ENCODE peak calls at places on chromosomes 13 and 19, in eight cellular contexts. One of them, this sample, is unnamed.

GRCh38 chr19:54164369-54165068 is 5.0 kb upstream of the LENG1 start:
- DNase-seq in RPMI7951: peak
- DNase-seq in cardiac fibroblast: peak
- DNase-seq in posterior cingulate gyrus: no peak
- DNase-seq in CD8-positive, alpha-beta T cell: peak
- DNase-seq in pancreas: peak
- DNase-seq in activated CD8-positive, alpha-beta T cell treated with anti-CD3 and anti-CD28 coated beads, Interleukin-2, amount 10 ng/mL, durations not matched to agents 7 days and 5 days: peak
- DNase-seq in COLO829: peak
- DNase-seq in this sample: no peak

GRCh38 chr13:26021516-26021915 is 30.3 kb downstream of the SHISA2 start:
- DNase-seq in RPMI7951: no peak
- DNase-seq in CD8-positive, alpha-beta T cell: no peak
- DNase-seq in cardiac fibroblast: no peak
- DNase-seq in pancreas: no peak
- DNase-seq in COLO829: no peak
- DNase-seq in posterior cingulate gyrus: no peak
- DNase-seq in activated CD8-positive, alpha-beta T cell treated with anti-CD3 and anti-CD28 coated beads, Interleukin-2, amount 10 ng/mL, durations not matched to agents 7 days and 5 days: no peak
- DNase-seq in this sample: no peak

GRCh38 chr13:112812306-112813034 is 122.6 kb downstream of the ATP11A start:
- DNase-seq in CD8-positive, alpha-beta T cell: no peak
- DNase-seq in RPMI7951: no peak
- DNase-seq in activated CD8-positive, alpha-beta T cell treated with anti-CD3 and anti-CD28 coated beads, Interleukin-2, amount 10 ng/mL, durations not matched to agents 7 days and 5 days: no peak
- DNase-seq in COLO829: no peak
- DNase-seq in pancreas: no peak
- DNase-seq in posterior cingulate gyrus: no peak
- DNase-seq in cardiac fibroblast: peak
- DNase-seq in this sample: no peak

GRCh38 chr19:18093439-18094161 is 4.0 kb upstream of the MAST3 start:
- DNase-seq in RPMI7951: peak
- DNase-seq in COLO829: no peak
- DNase-seq in CD8-positive, alpha-beta T cell: no peak
- DNase-seq in cardiac fibroblast: no peak
- DNase-seq in posterior cingulate gyrus: no peak
- DNase-seq in pancreas: peak
- DNase-seq in activated CD8-positive, alpha-beta T cell treated with anti-CD3 and anti-CD28 coated beads, Interleukin-2, amount 10 ng/mL, durations not matched to agents 7 days and 5 days: no peak
- DNase-seq in this sample: no peak

GRCh38 chr13:24233351-24233901 is 72.9 kb downstream of the SPATA13 start:
- DNase-seq in cardiac fibroblast: peak
- DNase-seq in activated CD8-positive, alpha-beta T cell treated with anti-CD3 and anti-CD28 coated beads, Interleukin-2, amount 10 ng/mL, durations not matched to agents 7 days and 5 days: no peak
- DNase-seq in COLO829: peak
- DNase-seq in pancreas: no peak
- DNase-seq in CD8-positive, alpha-beta T cell: no peak
- DNase-seq in RPMI7951: peak
- DNase-seq in posterior cingulate gyrus: no peak
- DNase-seq in this sample: no peak

GRCh38 chr13:37074703-37075102 is 15.2 kb upstream of the SUPT20H start:
- DNase-seq in posterior cingulate gyrus: no peak
- DNase-seq in activated CD8-positive, alpha-beta T cell treated with anti-CD3 and anti-CD28 coated beads, Interleukin-2, amount 10 ng/mL, durations not matched to agents 7 days and 5 days: no peak
- DNase-seq in cardiac fibroblast: peak
- DNase-seq in RPMI7951: peak
- DNase-seq in CD8-positive, alpha-beta T cell: no peak
- DNase-seq in pancreas: no peak
- DNase-seq in COLO829: peak
- DNase-seq in this sample: peak

GRCh38 chr19:33394006-33394722 is 20.7 kb downstream of the CEBPG start:
- DNase-seq in activated CD8-positive, alpha-beta T cell treated with anti-CD3 and anti-CD28 coated beads, Interleukin-2, amount 10 ng/mL, durations not matched to agents 7 days and 5 days: no peak
- DNase-seq in pancreas: peak
- DNase-seq in COLO829: no peak
- DNase-seq in RPMI7951: peak
- DNase-seq in CD8-positive, alpha-beta T cell: no peak
- DNase-seq in cardiac fibroblast: peak
- DNase-seq in posterior cingulate gyrus: no peak
- DNase-seq in this sample: no peak

GRCh38 chr13:68439821-68440220 is 1209.7 kb upstream of the PCDH9 start:
- DNase-seq in COLO829: no peak
- DNase-seq in CD8-positive, alpha-beta T cell: no peak
- DNase-seq in cardiac fibroblast: no peak
- DNase-seq in posterior cingulate gyrus: no peak
- DNase-seq in pancreas: no peak
- DNase-seq in activated CD8-positive, alpha-beta T cell treated with anti-CD3 and anti-CD28 coated beads, Interleukin-2, amount 10 ng/mL, durations not matched to agents 7 days and 5 days: no peak
- DNase-seq in RPMI7951: no peak
- DNase-seq in this sample: no peak

GRCh38 chr13:49625392-49626137 is 2.7 kb upstream of the ARL11 start:
- DNase-seq in activated CD8-positive, alpha-beta T cell treated with anti-CD3 and anti-CD28 coated beads, Interleukin-2, amount 10 ng/mL, durations not matched to agents 7 days and 5 days: no peak
- DNase-seq in pancreas: peak
- DNase-seq in RPMI7951: peak
- DNase-seq in CD8-positive, alpha-beta T cell: no peak
- DNase-seq in cardiac fibroblast: peak
- DNase-seq in COLO829: no peak
- DNase-seq in posterior cingulate gyrus: peak
- DNase-seq in this sample: no peak

GRCh38 chr19:19485161-19485997 is 30.0 kb downstream of the TSSK6 start:
- DNase-seq in CD8-positive, alpha-beta T cell: no peak
- DNase-seq in COLO829: no peak
- DNase-seq in posterior cingulate gyrus: no peak
- DNase-seq in pancreas: peak
- DNase-seq in RPMI7951: no peak
- DNase-seq in activated CD8-positive, alpha-beta T cell treated with anti-CD3 and anti-CD28 coated beads, Interleukin-2, amount 10 ng/mL, durations not matched to agents 7 days and 5 days: no peak
- DNase-seq in cardiac fibroblast: peak
- DNase-seq in this sample: no peak

GRCh38 chr13:31794452-31794851 is 55.1 kb downstream of the RXFP2 start:
- DNase-seq in activated CD8-positive, alpha-beta T cell treated with anti-CD3 and anti-CD28 coated beads, Interleukin-2, amount 10 ng/mL, durations not matched to agents 7 days and 5 days: no peak
- DNase-seq in posterior cingulate gyrus: no peak
- DNase-seq in COLO829: no peak
- DNase-seq in pancreas: no peak
- DNase-seq in RPMI7951: no peak
- DNase-seq in cardiac fibroblast: peak
- DNase-seq in CD8-positive, alpha-beta T cell: no peak
- DNase-seq in this sample: no peak

GRCh38 chr13:85333511-85333910 is 465.7 kb downstream of the SLITRK6 start:
- DNase-seq in cardiac fibroblast: no peak
- DNase-seq in activated CD8-positive, alpha-beta T cell treated with anti-CD3 and anti-CD28 coated beads, Interleukin-2, amount 10 ng/mL, durations not matched to agents 7 days and 5 days: no peak
- DNase-seq in COLO829: no peak
- DNase-seq in RPMI7951: no peak
- DNase-seq in CD8-positive, alpha-beta T cell: no peak
- DNase-seq in posterior cingulate gyrus: no peak
- DNase-seq in pancreas: no peak
- DNase-seq in this sample: no peak

GRCh38 chr19:16899566-16900075 is 10.8 kb downstream of the F2RL3 start:
- DNase-seq in posterior cingulate gyrus: no peak
- DNase-seq in CD8-positive, alpha-beta T cell: no peak
- DNase-seq in cardiac fibroblast: peak
- DNase-seq in activated CD8-positive, alpha-beta T cell treated with anti-CD3 and anti-CD28 coated beads, Interleukin-2, amount 10 ng/mL, durations not matched to agents 7 days and 5 days: peak
- DNase-seq in RPMI7951: peak
- DNase-seq in COLO829: peak
- DNase-seq in pancreas: no peak
- DNase-seq in this sample: peak

GRCh38 chr13:26551255-26551654 is 6.2 kb upstream of the WASF3 start:
- DNase-seq in posterior cingulate gyrus: no peak
- DNase-seq in COLO829: no peak
- DNase-seq in pancreas: no peak
- DNase-seq in RPMI7951: no peak
- DNase-seq in activated CD8-positive, alpha-beta T cell treated with anti-CD3 and anti-CD28 coated beads, Interleukin-2, amount 10 ng/mL, durations not matched to agents 7 days and 5 days: no peak
- DNase-seq in cardiac fibroblast: no peak
- DNase-seq in CD8-positive, alpha-beta T cell: no peak
- DNase-seq in this sample: no peak

GRCh38 chr13:108594153-108594552 is 35.3 kb upstream of the MYO16 start:
- DNase-seq in RPMI7951: no peak
- DNase-seq in COLO829: no peak
- DNase-seq in posterior cingulate gyrus: no peak
- DNase-seq in pancreas: no peak
- DNase-seq in cardiac fibroblast: no peak
- DNase-seq in activated CD8-positive, alpha-beta T cell treated with anti-CD3 and anti-CD28 coated beads, Interleukin-2, amount 10 ng/mL, durations not matched to agents 7 days and 5 days: no peak
- DNase-seq in CD8-positive, alpha-beta T cell: no peak
- DNase-seq in this sample: no peak

GRCh38 chr19:10074153-10074552 is 12.0 kb upstream of the SHFL start:
- DNase-seq in CD8-positive, alpha-beta T cell: no peak
- DNase-seq in activated CD8-positive, alpha-beta T cell treated with anti-CD3 and anti-CD28 coated beads, Interleukin-2, amount 10 ng/mL, durations not matched to agents 7 days and 5 days: peak
- DNase-seq in posterior cingulate gyrus: no peak
- DNase-seq in pancreas: no peak
- DNase-seq in COLO829: no peak
- DNase-seq in cardiac fibroblast: peak
- DNase-seq in RPMI7951: peak
- DNase-seq in this sample: peak

GRCh38 chr19:17389957-17390664 is 3.9 kb downstream of the CCDC194 start:
- DNase-seq in RPMI7951: no peak
- DNase-seq in activated CD8-positive, alpha-beta T cell treated with anti-CD3 and anti-CD28 coated beads, Interleukin-2, amount 10 ng/mL, durations not matched to agents 7 days and 5 days: no peak
- DNase-seq in CD8-positive, alpha-beta T cell: no peak
- DNase-seq in pancreas: no peak
- DNase-seq in COLO829: no peak
- DNase-seq in cardiac fibroblast: no peak
- DNase-seq in posterior cingulate gyrus: no peak
- DNase-seq in this sample: no peak

GRCh38 chr19:13095934-13096890 is 6.4 kb downstream of the LYL1 start:
- DNase-seq in cardiac fibroblast: no peak
- DNase-seq in RPMI7951: no peak
- DNase-seq in posterior cingulate gyrus: no peak
- DNase-seq in COLO829: no peak
- DNase-seq in CD8-positive, alpha-beta T cell: no peak
- DNase-seq in activated CD8-positive, alpha-beta T cell treated with anti-CD3 and anti-CD28 coated beads, Interleukin-2, amount 10 ng/mL, durations not matched to agents 7 days and 5 days: no peak
- DNase-seq in pancreas: peak
- DNase-seq in this sample: no peak

GRCh38 chr13:108974686-108975085 is 345.3 kb downstream of the MYO16 start:
- DNase-seq in CD8-positive, alpha-beta T cell: no peak
- DNase-seq in COLO829: no peak
- DNase-seq in RPMI7951: no peak
- DNase-seq in posterior cingulate gyrus: no peak
- DNase-seq in activated CD8-positive, alpha-beta T cell treated with anti-CD3 and anti-CD28 coated beads, Interleukin-2, amount 10 ng/mL, durations not matched to agents 7 days and 5 days: no peak
- DNase-seq in pancreas: no peak
- DNase-seq in cardiac fibroblast: no peak
- DNase-seq in this sample: no peak

GRCh38 chr13:80877209-80877943 is 536.5 kb upstream of the SPRY2 start:
- DNase-seq in posterior cingulate gyrus: no peak
- DNase-seq in pancreas: no peak
- DNase-seq in CD8-positive, alpha-beta T cell: no peak
- DNase-seq in cardiac fibroblast: no peak
- DNase-seq in COLO829: no peak
- DNase-seq in RPMI7951: no peak
- DNase-seq in activated CD8-positive, alpha-beta T cell treated with anti-CD3 and anti-CD28 coated beads, Interleukin-2, amount 10 ng/mL, durations not matched to agents 7 days and 5 days: no peak
- DNase-seq in this sample: no peak

GRCh38 chr13:66875264-66875663 is 354.9 kb downstream of the PCDH9 start:
- DNase-seq in RPMI7951: no peak
- DNase-seq in pancreas: no peak
- DNase-seq in posterior cingulate gyrus: no peak
- DNase-seq in CD8-positive, alpha-beta T cell: no peak
- DNase-seq in cardiac fibroblast: no peak
- DNase-seq in COLO829: no peak
- DNase-seq in activated CD8-positive, alpha-beta T cell treated with anti-CD3 and anti-CD28 coated beads, Interleukin-2, amount 10 ng/mL, durations not matched to agents 7 days and 5 days: no peak
- DNase-seq in this sample: no peak

GRCh38 chr13:83350569-83350968 is 531.7 kb downstream of the SLITRK1 start:
- DNase-seq in COLO829: peak
- DNase-seq in CD8-positive, alpha-beta T cell: no peak
- DNase-seq in posterior cingulate gyrus: no peak
- DNase-seq in cardiac fibroblast: peak
- DNase-seq in RPMI7951: peak
- DNase-seq in activated CD8-positive, alpha-beta T cell treated with anti-CD3 and anti-CD28 coated beads, Interleukin-2, amount 10 ng/mL, durations not matched to agents 7 days and 5 days: no peak
- DNase-seq in pancreas: no peak
- DNase-seq in this sample: no peak

GRCh38 chr19:55097864-55098715 is 19.3 kb downstream of the PPP1R12C start:
- DNase-seq in activated CD8-positive, alpha-beta T cell treated with anti-CD3 and anti-CD28 coated beads, Interleukin-2, amount 10 ng/mL, durations not matched to agents 7 days and 5 days: no peak
- DNase-seq in RPMI7951: no peak
- DNase-seq in COLO829: no peak
- DNase-seq in CD8-positive, alpha-beta T cell: no peak
- DNase-seq in cardiac fibroblast: no peak
- DNase-seq in posterior cingulate gyrus: no peak
- DNase-seq in pancreas: peak
- DNase-seq in this sample: no peak

GRCh38 chr19:7962644-7963268 is 19.3 kb upstream of the TIMM44 start:
- DNase-seq in posterior cingulate gyrus: no peak
- DNase-seq in COLO829: no peak
- DNase-seq in pancreas: peak
- DNase-seq in RPMI7951: no peak
- DNase-seq in cardiac fibroblast: no peak
- DNase-seq in CD8-positive, alpha-beta T cell: no peak
- DNase-seq in activated CD8-positive, alpha-beta T cell treated with anti-CD3 and anti-CD28 coated beads, Interleukin-2, amount 10 ng/mL, durations not matched to agents 7 days and 5 days: no peak
- DNase-seq in this sample: no peak

GRCh38 chr19:34985249-34986022 is 14.7 kb upstream of the GRAMD1A start:
- DNase-seq in CD8-positive, alpha-beta T cell: peak
- DNase-seq in COLO829: no peak
- DNase-seq in posterior cingulate gyrus: no peak
- DNase-seq in cardiac fibroblast: peak
- DNase-seq in RPMI7951: peak
- DNase-seq in activated CD8-positive, alpha-beta T cell treated with anti-CD3 and anti-CD28 coated beads, Interleukin-2, amount 10 ng/mL, durations not matched to agents 7 days and 5 days: peak
- DNase-seq in pancreas: peak
- DNase-seq in this sample: no peak

GRCh38 chr13:42110410-42111155 is 62.1 kb downstream of the DGKH start:
- DNase-seq in COLO829: peak
- DNase-seq in activated CD8-positive, alpha-beta T cell treated with anti-CD3 and anti-CD28 coated beads, Interleukin-2, amount 10 ng/mL, durations not matched to agents 7 days and 5 days: peak
- DNase-seq in CD8-positive, alpha-beta T cell: no peak
- DNase-seq in posterior cingulate gyrus: no peak
- DNase-seq in pancreas: no peak
- DNase-seq in cardiac fibroblast: peak
- DNase-seq in RPMI7951: peak
- DNase-seq in this sample: peak

GRCh38 chr13:109939838-109940237 is 153.5 kb upstream of the IRS2 start:
- DNase-seq in COLO829: no peak
- DNase-seq in cardiac fibroblast: no peak
- DNase-seq in RPMI7951: no peak
- DNase-seq in CD8-positive, alpha-beta T cell: no peak
- DNase-seq in pancreas: no peak
- DNase-seq in posterior cingulate gyrus: no peak
- DNase-seq in activated CD8-positive, alpha-beta T cell treated with anti-CD3 and anti-CD28 coated beads, Interleukin-2, amount 10 ng/mL, durations not matched to agents 7 days and 5 days: no peak
- DNase-seq in this sample: no peak

GRCh38 chr19:3618144-3618810 is 8.3 kb downstream of the CACTIN start:
- DNase-seq in RPMI7951: peak
- DNase-seq in posterior cingulate gyrus: peak
- DNase-seq in pancreas: no peak
- DNase-seq in activated CD8-positive, alpha-beta T cell treated with anti-CD3 and anti-CD28 coated beads, Interleukin-2, amount 10 ng/mL, durations not matched to agents 7 days and 5 days: peak
- DNase-seq in CD8-positive, alpha-beta T cell: peak
- DNase-seq in COLO829: peak
- DNase-seq in cardiac fibroblast: peak
- DNase-seq in this sample: no peak

GRCh38 chr13:27199691-27200090 is 28.1 kb upstream of the USP12 start:
- DNase-seq in activated CD8-positive, alpha-beta T cell treated with anti-CD3 and anti-CD28 coated beads, Interleukin-2, amount 10 ng/mL, durations not matched to agents 7 days and 5 days: no peak
- DNase-seq in COLO829: no peak
- DNase-seq in pancreas: no peak
- DNase-seq in RPMI7951: no peak
- DNase-seq in cardiac fibroblast: no peak
- DNase-seq in CD8-positive, alpha-beta T cell: no peak
- DNase-seq in posterior cingulate gyrus: no peak
- DNase-seq in this sample: no peak

GRCh38 chr13:44364601-44365000 is 9.0 kb upstream of the SERP2 start:
- DNase-seq in pancreas: no peak
- DNase-seq in COLO829: no peak
- DNase-seq in posterior cingulate gyrus: no peak
- DNase-seq in activated CD8-positive, alpha-beta T cell treated with anti-CD3 and anti-CD28 coated beads, Interleukin-2, amount 10 ng/mL, durations not matched to agents 7 days and 5 days: no peak
- DNase-seq in CD8-positive, alpha-beta T cell: no peak
- DNase-seq in cardiac fibroblast: no peak
- DNase-seq in RPMI7951: peak
- DNase-seq in this sample: no peak

GRCh38 chr19:51325161-51325979 is 13.9 kb downstream of the IGLON5 start:
- DNase-seq in posterior cingulate gyrus: no peak
- DNase-seq in pancreas: no peak
- DNase-seq in CD8-positive, alpha-beta T cell: no peak
- DNase-seq in RPMI7951: no peak
- DNase-seq in COLO829: no peak
- DNase-seq in activated CD8-positive, alpha-beta T cell treated with anti-CD3 and anti-CD28 coated beads, Interleukin-2, amount 10 ng/mL, durations not matched to agents 7 days and 5 days: peak
- DNase-seq in cardiac fibroblast: no peak
- DNase-seq in this sample: no peak

GRCh38 chr13:28321751-28322150 is 173.2 kb downstream of the FLT1 start:
- DNase-seq in RPMI7951: no peak
- DNase-seq in COLO829: no peak
- DNase-seq in activated CD8-positive, alpha-beta T cell treated with anti-CD3 and anti-CD28 coated beads, Interleukin-2, amount 10 ng/mL, durations not matched to agents 7 days and 5 days: no peak
- DNase-seq in cardiac fibroblast: no peak
- DNase-seq in pancreas: no peak
- DNase-seq in posterior cingulate gyrus: no peak
- DNase-seq in CD8-positive, alpha-beta T cell: no peak
- DNase-seq in this sample: no peak

GRCh38 chr13:71017607-71018006 is 849.4 kb downstream of the DACH1 start:
- DNase-seq in CD8-positive, alpha-beta T cell: no peak
- DNase-seq in cardiac fibroblast: no peak
- DNase-seq in RPMI7951: no peak
- DNase-seq in posterior cingulate gyrus: no peak
- DNase-seq in pancreas: no peak
- DNase-seq in activated CD8-positive, alpha-beta T cell treated with anti-CD3 and anti-CD28 coated beads, Interleukin-2, amount 10 ng/mL, durations not matched to agents 7 days and 5 days: no peak
- DNase-seq in COLO829: no peak
- DNase-seq in this sample: no peak

GRCh38 chr19:18340990-18341868 is 831 bp downstream of the PGPEP1 start:
- DNase-seq in activated CD8-positive, alpha-beta T cell treated with anti-CD3 and anti-CD28 coated beads, Interleukin-2, amount 10 ng/mL, durations not matched to agents 7 days and 5 days: peak
- DNase-seq in COLO829: no peak
- DNase-seq in posterior cingulate gyrus: peak
- DNase-seq in RPMI7951: peak
- DNase-seq in cardiac fibroblast: no peak
- DNase-seq in CD8-positive, alpha-beta T cell: peak
- DNase-seq in pancreas: no peak
- DNase-seq in this sample: peak